ENCODE peak calls at places on chromosomes 6 and 20, in six cellular contexts. V is HepG2, J is HL-60, U is HCT116, Z is GM23338, Y is A549. D is an unnamed sample.

GRCh38 chr6:135423649-135424128 is 73.9 kb downstream of the AHI1 start:
- DNase-seq in Z (peak; percentile 63), U (peak; percentile 22), Y (peak; percentile 8), J (peak; percentile 24), V (peak; percentile 52), D (peak; percentile 18)

GRCh38 chr6:79605061-79605460 is 26.1 kb upstream of the SH3BGRL2 start:
- DNase-seq in J (no peak), U (no peak), V (no peak), Z (no peak), Y (no peak), D (no peak)

GRCh38 chr6:338815-339262 is 46.6 kb downstream of the DUSP22 start:
- DNase-seq in J (no peak), Z (no peak), V (no peak), U (no peak), Y (no peak), D (no peak)

GRCh38 chr6:150934380-150934779 is 68.9 kb downstream of the MTHFD1L start:
- DNase-seq in V (peak; percentile 7), J (no peak), Y (peak; percentile 45), Z (no peak), U (no peak), D (no peak)

GRCh38 chr20:10558635-10559187 is 115.1 kb downstream of the JAG1 start:
- DNase-seq in Y (no peak), J (no peak), V (no peak), Z (no peak), U (no peak), D (no peak)

GRCh38 chr6:36130672-36131516 is 581 bp downstream of the MAPK13 start:
- DNase-seq in V (peak; percentile 73), U (peak; percentile 31), J (no peak), Z (peak; percentile 65), Y (no peak), D (no peak)

GRCh38 chr6:159978291-159979135 is 9.6 kb downstream of the IGF2R start:
- DNase-seq in U (no peak), J (no peak), Z (peak; percentile 52), Y (no peak), V (no peak), D (no peak)

GRCh38 chr20:24337074-24337473 is 132.4 kb upstream of the SYNDIG1 start:
- DNase-seq in V (no peak), J (peak; percentile 5), Z (no peak), Y (no peak), U (no peak), D (no peak)

GRCh38 chr20:41366546-41367392 is at the start of gene EMILIN3:
- DNase-seq in Y (no peak), U (no peak), J (no peak), Z (peak; percentile 78), V (no peak), D (peak; percentile 85)

GRCh38 chr20:6637160-6637579 is 130.3 kb upstream of the BMP2 start:
- DNase-seq in V (no peak), J (no peak), Y (no peak), U (no peak), Z (peak; percentile 45), D (no peak)

GRCh38 chr6:8219352-8219943 is 117.1 kb upstream of the EEF1E1 start:
- DNase-seq in U (peak; percentile 23), Y (peak; percentile 48), Z (peak; percentile 74), J (peak; percentile 6), V (peak; percentile 53), D (peak; percentile 60)

GRCh38 chr6:117840541-117840983 is 66.5 kb upstream of the SLC35F1 start:
- DNase-seq in V (peak; percentile 68), Y (peak; percentile 18), U (peak; percentile 68), J (no peak), Z (peak; percentile 84), D (peak; percentile 14)

GRCh38 chr6:31125586-31126363 is 5.5 kb upstream of the CDSN start:
- DNase-seq in Z (no peak), V (no peak), J (no peak), U (no peak), Y (peak; percentile 31), D (no peak)

GRCh38 chr6:30162265-30163089 is 869 bp upstream of the TRIM15 start:
- DNase-seq in U (no peak), Y (no peak), V (no peak), J (no peak), Z (no peak), D (no peak)

GRCh38 chr20:47159166-47159565 is 197.3 kb downstream of the ZMYND8 start:
- DNase-seq in V (no peak), Y (no peak), Z (no peak), U (no peak), J (no peak), D (no peak)

GRCh38 chr6:158662607-158663464 is 13.0 kb downstream of the SYTL3 start:
- DNase-seq in Z (no peak), J (no peak), U (no peak), Y (no peak), V (no peak), D (no peak)

GRCh38 chr6:125952764-125953501 is 3.6 kb upstream of the HINT3 start:
- DNase-seq in U (no peak), Y (no peak), Z (peak; percentile 54), J (no peak), V (peak; percentile 65), D (peak; percentile 32)

GRCh38 chr6:87724994-87725811 is 23.2 kb upstream of the AKIRIN2 start:
- DNase-seq in V (no peak), Y (no peak), Z (no peak), U (no peak), J (no peak), D (no peak)

GRCh38 chr6:108561742-108562502 is 1.2 kb downstream of the FOXO3 start:
- DNase-seq in Z (peak; percentile 46), Y (no peak), V (peak; percentile 17), J (no peak), U (no peak), D (peak; percentile 54)

GRCh38 chr6:138036111-138036510 is 71.1 kb downstream of the PERP start:
- DNase-seq in U (peak; percentile 34), Z (peak; percentile 28), V (no peak), J (no peak), Y (no peak), D (no peak)

GRCh38 chr6:43129434-43130194 is 41.5 kb upstream of the SRF start:
- DNase-seq in Z (peak; percentile 79), Y (peak; percentile 37), U (no peak), V (peak; percentile 52), J (no peak), D (peak; percentile 84)

GRCh38 chr6:127415096-127415495 is 44.1 kb downstream of the KIAA0408 start:
- DNase-seq in U (no peak), J (no peak), Y (no peak), Z (no peak), V (no peak), D (no peak)

GRCh38 chr6:149450679-149451360 is 34.0 kb downstream of the ZC3H12D start:
- DNase-seq in Z (peak; percentile 54), V (no peak), Y (no peak), U (no peak), J (no peak), D (peak; percentile 83)

GRCh38 chr6:114157848-114158247 is 185.0 kb downstream of the HS3ST5 start:
- DNase-seq in U (no peak), J (no peak), Z (no peak), Y (no peak), V (no peak), D (no peak)

GRCh38 chr6:163180874-163181541 is 233.5 kb upstream of the QKI start:
- DNase-seq in J (peak; percentile 4), U (peak; percentile 41), V (peak; percentile 91), Y (peak; percentile 51), Z (peak; percentile 86), D (no peak)

GRCh38 chr6:5142915-5143314 is 57.8 kb downstream of the PPP1R3G start:
- DNase-seq in Z (no peak), V (no peak), U (no peak), Y (no peak), J (no peak), D (no peak)

GRCh38 chr6:133983099-133983939 is 30.3 kb downstream of the TBPL1 start:
- DNase-seq in Z (no peak), V (peak; percentile 28), Y (no peak), J (peak; percentile 61), U (no peak), D (no peak)
- TF ChIP-seq REST in Z (no peak), V (no peak), Y (no peak), J (no peak), U (no peak), D (no peak)

DNA sequence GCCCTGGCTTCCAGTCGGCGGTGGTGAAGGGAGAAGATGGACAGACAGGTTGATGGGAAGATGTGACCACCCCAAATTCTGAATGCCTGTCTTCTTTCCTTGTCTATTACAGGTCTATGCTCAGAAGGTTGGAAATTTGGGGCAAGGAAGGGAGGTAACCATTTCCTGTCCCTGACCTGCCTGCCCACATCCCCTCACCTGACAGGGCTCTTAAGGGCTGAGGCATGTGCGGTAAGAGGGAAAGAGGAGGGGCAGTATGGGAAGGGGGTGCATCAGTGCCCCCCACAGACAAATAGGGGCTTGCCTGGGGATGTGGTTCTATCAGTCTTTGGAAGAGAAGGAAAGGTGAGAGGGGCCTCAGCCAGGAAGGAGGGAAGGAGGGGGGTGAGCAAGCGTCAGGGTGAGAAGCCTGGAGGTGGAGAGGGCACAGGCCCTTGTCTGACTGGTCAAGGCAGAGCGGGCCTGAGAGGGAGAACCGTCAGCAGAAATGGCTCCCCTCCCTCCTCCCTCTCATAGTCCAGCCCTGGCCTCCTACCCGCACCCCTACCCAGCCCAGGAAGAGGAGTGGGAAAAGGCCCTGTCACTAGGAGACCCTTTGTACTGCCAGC is 104.5 kb upstream of the FOXP4 start:
- DNase-seq in Y (no peak), Z (no peak), J (no peak), U (no peak), V (no peak), D (no peak)
- TF ChIP-seq REST in Y (no peak), Z (no peak), J (no peak), U (no peak), V (no peak), D (no peak)

DNA sequence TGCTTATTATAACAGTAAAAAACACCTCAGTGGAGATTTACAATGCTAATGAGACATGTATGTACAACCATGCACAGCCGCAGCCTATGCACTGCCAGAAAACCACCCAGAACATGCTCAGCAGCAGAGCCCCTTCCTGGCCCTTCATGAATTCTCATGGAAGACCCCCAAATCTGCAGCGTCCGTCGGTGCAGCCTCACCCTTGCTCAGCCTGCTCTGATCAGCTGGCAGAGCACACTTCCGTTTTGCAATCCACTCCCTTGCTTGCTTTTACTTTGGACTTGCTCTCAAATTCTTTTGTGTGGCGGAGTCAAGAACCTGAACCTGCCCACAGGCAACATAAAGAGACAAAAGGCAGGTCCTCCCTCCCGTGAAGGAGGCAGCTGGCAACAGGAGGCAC is 378.2 kb upstream of the SULF2 start:
- DNase-seq in Y (no peak), V (no peak), J (no peak), Z (no peak), U (no peak), D (no peak)
- TF ChIP-seq REST in Y (no peak), V (no peak), J (no peak), Z (no peak), U (no peak), D (no peak)

DNA sequence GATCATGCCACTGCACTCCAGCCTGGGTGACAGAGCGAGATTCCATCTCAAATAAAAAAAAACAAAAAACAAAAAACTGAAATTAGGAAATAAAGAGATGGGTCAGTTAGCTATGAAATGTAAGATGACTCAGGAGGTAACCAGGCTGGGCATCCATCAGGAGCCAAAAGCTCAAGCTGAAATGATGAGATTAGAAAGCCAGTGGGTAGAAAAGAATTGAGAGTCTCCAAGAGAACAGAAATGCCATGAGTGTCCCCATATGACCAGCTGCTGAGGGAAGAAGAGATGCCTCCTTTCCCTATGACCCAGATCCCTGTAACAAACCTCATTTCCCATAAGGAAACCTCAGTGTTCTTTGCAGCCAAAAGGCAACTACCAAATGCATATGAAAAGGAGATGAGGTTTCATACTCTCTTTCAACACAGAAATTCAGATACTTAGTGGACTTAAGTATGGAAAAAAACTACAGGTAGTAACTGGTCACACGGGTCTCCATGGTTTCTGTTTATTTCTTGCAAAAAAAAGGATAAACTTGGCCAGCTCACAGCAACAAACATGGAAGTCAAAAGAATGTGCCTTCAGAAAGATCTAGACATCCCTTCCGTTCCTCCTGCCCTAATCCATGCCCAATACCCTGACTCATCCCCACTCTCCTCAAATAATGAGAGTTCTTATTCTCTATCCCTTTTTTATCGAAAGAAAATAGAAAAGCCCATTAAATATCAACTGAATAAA is 8.1 kb downstream of the ARHGAP18 start:
- DNase-seq in U (no peak), V (no peak), Z (no peak), Y (no peak), J (no peak), D (no peak)
- TF ChIP-seq REST in U (no peak), V (no peak), Z (no peak), Y (no peak), J (no peak), D (no peak)

D was measured in SK-N-SH.